ENCODE peak calls at places on chromosome 7, in four cellular contexts. One of them, this sample, is unnamed.

GRCh38 chr7:111639894-111640293 is 77.6 kb upstream of the IMMP2L start:
- DNase-seq in bronchial epithelial cell: no peak
- DNase-seq in prostate gland: no peak
- DNase-seq in cardiac muscle cell: no peak
- DNase-seq in this sample: no peak

GRCh38 chr7:34062341-34062740 is 157.0 kb downstream of the BMPER start:
- DNase-seq in cardiac muscle cell: no peak
- DNase-seq in prostate gland: no peak
- DNase-seq in bronchial epithelial cell: no peak
- DNase-seq in this sample: no peak

GRCh38 chr7:44643206-44643605 is 36.8 kb downstream of the OGDH start:
- DNase-seq in bronchial epithelial cell: no peak
- DNase-seq in prostate gland: no peak
- DNase-seq in cardiac muscle cell: no peak
- DNase-seq in this sample: no peak

GRCh38 chr7:75738975-75739795 is 444 bp upstream of the HIP1 start:
- DNase-seq in cardiac muscle cell: peak; percentile 100
- DNase-seq in prostate gland: peak; percentile 100
- DNase-seq in bronchial epithelial cell: peak; percentile 78
- DNase-seq in this sample: peak; percentile 100

GRCh38 chr7:156173346-156173745 is 361.1 kb upstream of the SHH start:
- DNase-seq in prostate gland: no peak
- DNase-seq in cardiac muscle cell: no peak
- DNase-seq in bronchial epithelial cell: no peak
- DNase-seq in this sample: no peak

GRCh38 chr7:150898475-150899011 is 46.2 kb downstream of the AOC1 start:
- DNase-seq in prostate gland: peak; percentile 69
- DNase-seq in bronchial epithelial cell: peak; percentile 36
- DNase-seq in cardiac muscle cell: peak; percentile 83
- DNase-seq in this sample: peak; percentile 79

GRCh38 chr7:107563761-107564552 is at the start of the genes COG5 and DUS4L:
- DNase-seq in bronchial epithelial cell: peak; percentile 68
- DNase-seq in cardiac muscle cell: peak; percentile 89
- DNase-seq in prostate gland: peak; percentile 84
- DNase-seq in this sample: peak; percentile 95

GRCh38 chr7:52088008-52088787 is 771.6 kb upstream of the COBL start:
- DNase-seq in cardiac muscle cell: peak; percentile 61
- DNase-seq in prostate gland: no peak
- DNase-seq in bronchial epithelial cell: no peak
- DNase-seq in this sample: no peak

GRCh38 chr7:103540986-103541385 is 95.0 kb upstream of the SLC26A5 start:
- DNase-seq in cardiac muscle cell: no peak
- DNase-seq in bronchial epithelial cell: no peak
- DNase-seq in prostate gland: peak; percentile 69
- DNase-seq in this sample: peak; percentile 94

GRCh38 chr7:45610019-45610418 is 35.9 kb downstream of the ADCY1 start:
- DNase-seq in bronchial epithelial cell: no peak
- DNase-seq in cardiac muscle cell: no peak
- DNase-seq in prostate gland: no peak
- DNase-seq in this sample: no peak

GRCh38 chr7:80478683-80479082 is 33.2 kb downstream of the GNAT3 start:
- DNase-seq in prostate gland: no peak
- DNase-seq in cardiac muscle cell: no peak
- DNase-seq in bronchial epithelial cell: peak; percentile 82
- DNase-seq in this sample: no peak

GRCh38 chr7:34928052-34928451 is 109.2 kb downstream of the DPY19L1 start:
- DNase-seq in prostate gland: peak; percentile 24
- DNase-seq in bronchial epithelial cell: peak; percentile 23
- DNase-seq in cardiac muscle cell: peak; percentile 75
- DNase-seq in this sample: no peak

GRCh38 chr7:14218338-14218737 is 228.9 kb upstream of the ETV1 start:
- DNase-seq in cardiac muscle cell: no peak
- DNase-seq in bronchial epithelial cell: no peak
- DNase-seq in prostate gland: no peak
- DNase-seq in this sample: no peak

GRCh38 chr7:17311952-17312351 is 13.5 kb downstream of the AHR start:
- DNase-seq in cardiac muscle cell: no peak
- DNase-seq in prostate gland: no peak
- DNase-seq in bronchial epithelial cell: no peak
- DNase-seq in this sample: no peak

GRCh38 chr7:139753079-139753692 is 24.6 kb downstream of the HIPK2 start:
- DNase-seq in prostate gland: no peak
- DNase-seq in bronchial epithelial cell: no peak
- DNase-seq in cardiac muscle cell: no peak
- DNase-seq in this sample: no peak

GRCh38 chr7:20441346-20441745 is 110.6 kb downstream of the ITGB8 start:
- DNase-seq in prostate gland: no peak
- DNase-seq in cardiac muscle cell: no peak
- DNase-seq in bronchial epithelial cell: no peak
- DNase-seq in this sample: no peak

GRCh38 chr7:88357295-88357694 is 50.6 kb upstream of the STEAP4 start:
- DNase-seq in cardiac muscle cell: no peak
- DNase-seq in bronchial epithelial cell: peak; percentile 61
- DNase-seq in prostate gland: peak; percentile 16
- DNase-seq in this sample: peak; percentile 48

GRCh38 chr7:46099091-46099490 is 178.0 kb upstream of the IGFBP3 start:
- DNase-seq in cardiac muscle cell: no peak
- DNase-seq in bronchial epithelial cell: no peak
- DNase-seq in prostate gland: no peak
- DNase-seq in this sample: no peak

GRCh38 chr7:153567426-153567825 is 484.8 kb upstream of the DPP6 start:
- DNase-seq in cardiac muscle cell: no peak
- DNase-seq in bronchial epithelial cell: no peak
- DNase-seq in prostate gland: no peak
- DNase-seq in this sample: no peak

GRCh38 chr7:30618961-30619360 is 24.3 kb downstream of the GARS1 start:
- DNase-seq in cardiac muscle cell: no peak
- DNase-seq in bronchial epithelial cell: no peak
- DNase-seq in prostate gland: no peak
- DNase-seq in this sample: no peak

GRCh38 chr7:99270702-99271101 is 1.9 kb upstream of the MYH16 start:
- DNase-seq in prostate gland: no peak
- DNase-seq in cardiac muscle cell: no peak
- DNase-seq in bronchial epithelial cell: peak; percentile 20
- DNase-seq in this sample: no peak

GRCh38 chr7:18020138-18020715 is 7.4 kb downstream of the PRPS1L1 start:
- DNase-seq in bronchial epithelial cell: peak; percentile 30
- DNase-seq in cardiac muscle cell: no peak
- DNase-seq in prostate gland: no peak
- DNase-seq in this sample: no peak

GRCh38 chr7:107564553-107565298 is 955 bp downstream of the DUS4L start:
- DNase-seq in cardiac muscle cell: no peak
- DNase-seq in bronchial epithelial cell: peak; percentile 97
- DNase-seq in prostate gland: no peak
- DNase-seq in this sample: no peak

GRCh38 chr7:68846926-68847325 is 751.3 kb upstream of the AUTS2 start:
- DNase-seq in prostate gland: no peak
- DNase-seq in bronchial epithelial cell: no peak
- DNase-seq in cardiac muscle cell: no peak
- DNase-seq in this sample: no peak

GRCh38 chr7:114922652-114923402 is 933 bp downstream of the MDFIC start:
- DNase-seq in cardiac muscle cell: peak; percentile 60
- DNase-seq in prostate gland: peak; percentile 29
- DNase-seq in bronchial epithelial cell: peak; percentile 69
- DNase-seq in this sample: peak; percentile 70

GRCh38 chr7:119033641-119034040 is 809.1 kb downstream of the ANKRD7 start:
- DNase-seq in cardiac muscle cell: no peak
- DNase-seq in bronchial epithelial cell: no peak
- DNase-seq in prostate gland: no peak
- DNase-seq in this sample: no peak

GRCh38 chr7:107816053-107816566 is 13.1 kb upstream of the SLC26A3 start:
- DNase-seq in cardiac muscle cell: no peak
- DNase-seq in bronchial epithelial cell: no peak
- DNase-seq in prostate gland: no peak
- DNase-seq in this sample: no peak

GRCh38 chr7:22351329-22351692 is 5.6 kb downstream of the RAPGEF5 start:
- DNase-seq in bronchial epithelial cell: peak; percentile 10
- DNase-seq in cardiac muscle cell: no peak
- DNase-seq in prostate gland: no peak
- DNase-seq in this sample: no peak

GRCh38 chr7:36152756-36153570 is at the start of gene EEPD1:
- DNase-seq in prostate gland: peak; percentile 100
- DNase-seq in bronchial epithelial cell: peak; percentile 93
- DNase-seq in cardiac muscle cell: peak; percentile 99
- DNase-seq in this sample: peak; percentile 100

GRCh38 chr7:36155811-36156361 is 2.8 kb downstream of the EEPD1 start:
- DNase-seq in cardiac muscle cell: peak; percentile 24
- DNase-seq in prostate gland: peak; percentile 43
- DNase-seq in bronchial epithelial cell: no peak
- DNase-seq in this sample: no peak

GRCh38 chr7:36151921-36152755 is 916 bp upstream of the EEPD1 start:
- DNase-seq in cardiac muscle cell: no peak
- DNase-seq in prostate gland: no peak
- DNase-seq in bronchial epithelial cell: no peak
- DNase-seq in this sample: no peak

GRCh38 chr7:36153571-36154097 is 580 bp downstream of the EEPD1 start:
- DNase-seq in prostate gland: peak; percentile 19
- DNase-seq in bronchial epithelial cell: no peak
- DNase-seq in cardiac muscle cell: peak; percentile 21
- DNase-seq in this sample: peak; percentile 87

GRCh38 chr7:36154255-36155212 is 1.5 kb downstream of the EEPD1 start:
- DNase-seq in bronchial epithelial cell: no peak
- DNase-seq in prostate gland: no peak
- DNase-seq in cardiac muscle cell: no peak
- DNase-seq in this sample: no peak
- H3K4me3 ChIP-seq in bronchial epithelial cell: no peak overlapping the region
- H3K4me3 ChIP-seq in prostate gland: peak overlapping the region; percentile 61
- H3K4me3 ChIP-seq in cardiac muscle cell: peak overlapping the region; percentile 74
- H3K4me3 ChIP-seq in this sample: peak overlapping the region; percentile 79

GRCh38 chr7:121027761-121028681 is 39.5 kb downstream of the CPED1 start:
- DNase-seq in prostate gland: no peak
- DNase-seq in bronchial epithelial cell: no peak
- DNase-seq in cardiac muscle cell: peak; percentile 33
- DNase-seq in this sample: no peak
- H3K36me3 ChIP-seq in prostate gland: no peaks in the 10 kb centered on the region
- H3K36me3 ChIP-seq in bronchial epithelial cell: no peaks in the 10 kb centered on the region
- H3K36me3 ChIP-seq in cardiac muscle cell: no peaks in the 10 kb centered on the region
- H3K36me3 ChIP-seq in this sample: no peaks in the 10 kb centered on the region

GRCh38 chr7:1278543-1278942 is 45.9 kb downstream of the UNCX start:
- DNase-seq in cardiac muscle cell: no peak
- DNase-seq in bronchial epithelial cell: no peak
- DNase-seq in prostate gland: no peak
- DNase-seq in this sample: no peak
- H3K27me3 ChIP-seq in cardiac muscle cell: no peaks in the 10 kb centered on the region
- H3K27me3 ChIP-seq in bronchial epithelial cell: no peaks in the 10 kb centered on the region
- H3K27me3 ChIP-seq in prostate gland: peaks cover 22% of the 10 kb centered on the region
- H3K27me3 ChIP-seq in this sample: no peaks in the 10 kb centered on the region

DNA sequence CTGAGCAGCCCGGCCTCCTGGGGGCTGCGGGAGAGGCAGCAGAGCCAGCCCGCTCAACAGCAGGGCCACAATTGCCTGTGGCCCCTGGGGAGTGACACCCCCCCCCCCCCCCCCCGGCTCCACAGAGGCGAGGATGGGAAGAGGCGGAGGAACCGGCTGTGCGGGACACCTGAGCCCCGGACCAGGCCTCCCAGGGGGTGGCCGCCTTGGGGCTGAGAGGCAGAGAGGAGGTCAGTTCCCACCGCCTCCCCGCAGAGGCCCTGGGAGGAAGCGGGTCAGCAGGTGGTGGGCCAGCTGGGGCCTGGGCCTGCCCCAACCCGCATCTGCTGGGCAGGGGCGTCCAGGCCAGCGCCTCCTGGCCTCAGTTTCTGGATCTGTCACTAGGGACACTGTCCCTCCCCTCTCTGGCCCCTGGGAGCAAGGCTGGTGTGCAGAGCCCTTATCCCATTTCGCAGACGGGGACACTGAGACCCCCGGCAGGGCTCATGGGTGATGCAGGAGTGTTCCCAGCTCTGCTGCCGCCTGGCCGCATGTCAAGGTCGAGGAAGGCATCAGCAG is 14.7 kb upstream of the LFNG start:
- DNase-seq in bronchial epithelial cell: no peak
- DNase-seq in prostate gland: no peak
- DNase-seq in cardiac muscle cell: no peak
- DNase-seq in this sample: no peak
- H3K4me3 ChIP-seq in bronchial epithelial cell: no peak overlapping the region
- H3K4me3 ChIP-seq in prostate gland: no peak overlapping the region
- H3K4me3 ChIP-seq in cardiac muscle cell: no peak overlapping the region
- H3K4me3 ChIP-seq in this sample: no peak overlapping the region

GRCh38 chr7:29193316-29194205 is 1.0 kb upstream of the CHN2 start:
- DNase-seq in prostate gland: no peak
- DNase-seq in cardiac muscle cell: no peak
- DNase-seq in bronchial epithelial cell: no peak
- DNase-seq in this sample: no peak
- H3K36me3 ChIP-seq in prostate gland: no peaks in the 10 kb centered on the region
- H3K36me3 ChIP-seq in cardiac muscle cell: no peaks in the 10 kb centered on the region
- H3K36me3 ChIP-seq in bronchial epithelial cell: no peaks in the 10 kb centered on the region
- H3K36me3 ChIP-seq in this sample: no peaks in the 10 kb centered on the region

GRCh38 chr7:116988363-116988989 is 35.2 kb downstream of the ST7 start:
- DNase-seq in cardiac muscle cell: no peak
- DNase-seq in bronchial epithelial cell: no peak
- DNase-seq in prostate gland: no peak
- DNase-seq in this sample: no peak

GRCh38 chr7:116986611-116987565 is 33.6 kb downstream of the ST7 start:
- DNase-seq in prostate gland: no peak
- DNase-seq in bronchial epithelial cell: no peak
- DNase-seq in cardiac muscle cell: no peak
- DNase-seq in this sample: no peak

GRCh38 chr7:116984511-116984910 is 31.2 kb downstream of the ST7 start:
- DNase-seq in prostate gland: no peak
- DNase-seq in cardiac muscle cell: no peak
- DNase-seq in bronchial epithelial cell: no peak
- DNase-seq in this sample: no peak

GRCh38 chr7:116984917-116985316 is 31.6 kb downstream of the ST7 start:
- DNase-seq in prostate gland: no peak
- DNase-seq in cardiac muscle cell: peak; percentile 45
- DNase-seq in bronchial epithelial cell: peak; percentile 52
- DNase-seq in this sample: no peak

GRCh38 chr7:116985575-116985974 is 32.3 kb downstream of the ST7 start:
- DNase-seq in bronchial epithelial cell: no peak
- DNase-seq in cardiac muscle cell: no peak
- DNase-seq in prostate gland: no peak
- DNase-seq in this sample: no peak
- H3K27me3 ChIP-seq in bronchial epithelial cell: no peaks in the 10 kb centered on the region
- H3K27me3 ChIP-seq in cardiac muscle cell: no peaks in the 10 kb centered on the region
- H3K27me3 ChIP-seq in prostate gland: no peaks in the 10 kb centered on the region
- H3K27me3 ChIP-seq in this sample: no peaks in the 10 kb centered on the region

GRCh38 chr7:4631664-4632171 is 50.4 kb upstream of the FOXK1 start:
- DNase-seq in cardiac muscle cell: peak; percentile 61
- DNase-seq in bronchial epithelial cell: peak; percentile 84
- DNase-seq in prostate gland: peak; percentile 84
- DNase-seq in this sample: peak; percentile 90
- H3K4me3 ChIP-seq in cardiac muscle cell: no peak overlapping the region
- H3K4me3 ChIP-seq in bronchial epithelial cell: peak overlapping the region; percentile 28
- H3K4me3 ChIP-seq in prostate gland: no peak overlapping the region
- H3K4me3 ChIP-seq in this sample: no peak overlapping the region

GRCh38 chr7:148799893-148800545 is 84.1 kb downstream of the EZH2 start:
- DNase-seq in prostate gland: no peak
- DNase-seq in cardiac muscle cell: no peak
- DNase-seq in bronchial epithelial cell: no peak
- DNase-seq in this sample: no peak
- H3K36me3 ChIP-seq in prostate gland: peaks cover 20% of the 10 kb centered on the region
- H3K36me3 ChIP-seq in cardiac muscle cell: peaks cover 36% of the 10 kb centered on the region
- H3K36me3 ChIP-seq in bronchial epithelial cell: peaks cover 14% of the 10 kb centered on the region
- H3K36me3 ChIP-seq in this sample: peaks cover 15% of the 10 kb centered on the region

This sample was measured in aorta.